ENCODE peak calls at places on chromosomes 16 and 17, in seven cellular contexts. B, G, X, W, C, F and S are unnamed samples.

GRCh38 chr17:8001976-8002645 is at the start of gene GUCY2D:
- DNase-seq in G (peak), X (no peak), F (no peak), W (peak), B (no peak), C (no peak), S (no peak)

GRCh38 chr17:61072648-61073047 is 327.0 kb upstream of the TBX2 start:
- DNase-seq in X (no peak), F (peak), G (no peak), W (no peak), C (no peak), B (no peak), S (no peak)

GRCh38 chr16:7374614-7375174 is 42.0 kb downstream of the RBFOX1 start:
- DNase-seq in W (no peak), B (no peak), F (no peak), X (no peak), G (no peak), C (no peak), S (no peak)

GRCh38 chr17:2191227-2191626 is 112.4 kb downstream of the SMG6 start:
- DNase-seq in C (no peak), B (no peak), W (no peak), X (no peak), G (no peak), F (no peak), S (no peak)

GRCh38 chr16:19809121-19809635 is 75.5 kb downstream of the GPRC5B start:
- DNase-seq in W (peak), B (no peak), C (no peak), F (no peak), G (no peak), X (peak), S (no peak)

GRCh38 chr16:66135376-66135775 is 231.1 kb upstream of the CDH5 start:
- DNase-seq in G (no peak), X (peak), F (peak), W (no peak), C (peak), B (peak), S (no peak)

GRCh38 chr16:47213761-47214440 is 70.2 kb upstream of the NETO2 start:
- DNase-seq in F (no peak), W (no peak), C (no peak), X (no peak), G (no peak), B (no peak), S (no peak)

GRCh38 chr17:73291260-73291801 is 20.5 kb downstream of the CDC42EP4 start:
- DNase-seq in C (peak), B (peak), G (peak), X (peak), W (peak), F (peak), S (no peak)

GRCh38 chr17:63433746-63434591 is 12.1 kb downstream of the CYB561 start:
- DNase-seq in W (no peak), C (peak), F (no peak), B (peak), G (no peak), X (peak), S (no peak)

GRCh38 chr17:45016823-45017222 is 34.6 kb downstream of the DCAKD start:
- DNase-seq in W (peak), B (no peak), C (no peak), G (no peak), X (no peak), F (no peak), S (no peak)